ENCODE peak calls at places on chromosomes 12 and 14, in eight cellular contexts. A, D, K, X, F, C, V and N are unnamed samples.

GRCh38 chr12:53677612-53678133 is 1.8 kb upstream of the ATP5MC2 start:
- DNase-seq in A (no peak), D (no peak), K (no peak), X (no peak), F (peak), C (no peak), V (no peak), N (no peak)

GRCh38 chr14:92863281-92863680 is 59.7 kb upstream of the CHGA start:
- DNase-seq in A (no peak), D (no peak), K (no peak), X (no peak), F (peak), C (no peak), V (no peak), N (no peak)

GRCh38 chr12:22658214-22658613 is 33.2 kb downstream of the ETNK1 start:
- DNase-seq in A (peak), D (no peak), K (peak), X (peak), F (peak), C (no peak), V (peak), N (peak)

GRCh38 chr12:4159851-4160250 is 113.7 kb upstream of the CCND2 start:
- DNase-seq in A (no peak), D (no peak), K (no peak), X (no peak), F (no peak), C (no peak), V (no peak), N (no peak)

GRCh38 chr14:59131926-59132763 is 56.3 kb upstream of the DAAM1 start:
- DNase-seq in A (no peak), D (no peak), K (no peak), X (no peak), F (no peak), C (no peak), V (no peak), N (no peak)

GRCh38 chr12:118979763-118980406 is 1.5 kb upstream of the SRRM4 start:
- DNase-seq in A (peak), D (no peak), K (peak), X (peak), F (peak), C (no peak), V (no peak), N (peak)

GRCh38 chr12:122538496-122538895 is 11.4 kb downstream of the KNTC1 start:
- DNase-seq in A (no peak), D (no peak), K (no peak), X (no peak), F (no peak), C (no peak), V (no peak), N (no peak)

GRCh38 chr14:42480235-42480634 is 873.6 kb downstream of the LRFN5 start:
- DNase-seq in A (no peak), D (no peak), K (no peak), X (no peak), F (no peak), C (no peak), V (no peak), N (no peak)

GRCh38 chr14:67636361-67636919 is 16.7 kb downstream of the ARG2 start:
- DNase-seq in A (no peak), D (no peak), K (no peak), X (no peak), F (peak), C (no peak), V (no peak), N (no peak)

GRCh38 chr14:21087294-21088091 is 11.0 kb downstream of the ZNF219 start:
- DNase-seq in A (peak), D (no peak), K (peak), X (no peak), F (peak), C (no peak), V (no peak), N (no peak)

GRCh38 chr12:116278259-116278595 is 734 bp upstream of the MED13L start:
- DNase-seq in A (no peak), D (no peak), K (no peak), X (no peak), F (no peak), C (no peak), V (no peak), N (no peak)

GRCh38 chr12:108360487-108360886 is 21.4 kb upstream of the CMKLR1 start:
- DNase-seq in A (peak), D (no peak), K (peak), X (no peak), F (peak), C (no peak), V (no peak), N (no peak)

GRCh38 chr14:22177870-22178269 is 411.2 kb downstream of the DAD1 start:
- DNase-seq in A (peak), D (no peak), K (peak), X (no peak), F (peak), C (no peak), V (no peak), N (no peak)

GRCh38 chr12:49882248-49882850 is 21.4 kb downstream of the FAIM2 start:
- DNase-seq in A (no peak), D (no peak), K (peak), X (no peak), F (no peak), C (no peak), V (no peak), N (no peak)

GRCh38 chr12:101204598-101205304 is 5.3 kb downstream of the SLC5A8 start:
- DNase-seq in A (no peak), D (no peak), K (no peak), X (no peak), F (no peak), C (no peak), V (no peak), N (no peak)

GRCh38 chr12:94025730-94026129 is 122.6 kb upstream of the PLXNC1 start:
- DNase-seq in A (no peak), D (no peak), K (no peak), X (no peak), F (no peak), C (no peak), V (no peak), N (no peak)

GRCh38 chr12:26690601-26691000 is 142.4 kb downstream of the ITPR2 start:
- DNase-seq in A (no peak), D (no peak), K (no peak), X (no peak), F (peak), C (no peak), V (no peak), N (no peak)
- H3K27ac ChIP-seq in A (peak), D (no peak), K (no peak), X (peak), F (peak), C (no peak), V (no peak), N (no peak)

GRCh38 chr12:1540690-1541089 is 53.7 kb downstream of the FBXL14 start:
- DNase-seq in A (peak), D (no peak), K (peak), X (no peak), F (no peak), C (no peak), V (no peak), N (peak)

GRCh38 chr12:1546931-1547640 is 47.3 kb downstream of the FBXL14 start:
- DNase-seq in A (no peak), D (no peak), K (no peak), X (no peak), F (no peak), C (no peak), V (no peak), N (no peak)

GRCh38 chr12:1542599-1542998 is 51.8 kb downstream of the FBXL14 start:
- DNase-seq in A (no peak), D (no peak), K (no peak), X (no peak), F (no peak), C (no peak), V (no peak), N (no peak)

GRCh38 chr12:1544991-1545700 is 49.2 kb downstream of the FBXL14 start:
- DNase-seq in A (no peak), D (no peak), K (peak), X (no peak), F (peak), C (no peak), V (no peak), N (no peak)
- TF ChIP-seq CTCF in A (peak), D (no peak), K (peak), X (peak), F (peak), C (peak), V (peak), N (no peak)

GRCh38 chr12:42143401-42144173 is 1.1 kb downstream of the GXYLT1 start:
- DNase-seq in A (peak), D (no peak), K (peak), X (no peak), F (peak), C (no peak), V (no peak), N (no peak)

GRCh38 chr12:42144424-42145196 is at the start of gene GXYLT1:
- DNase-seq in A (peak), D (peak), K (peak), X (peak), F (peak), C (peak), V (peak), N (peak)

GRCh38 chr12:42145552-42146215 is 1.0 kb upstream of the GXYLT1 start:
- DNase-seq in A (no peak), D (no peak), K (no peak), X (no peak), F (peak), C (no peak), V (no peak), N (no peak)

GRCh38 chr12:42145197-42145549 is 499 bp upstream of the GXYLT1 start:
- DNase-seq in A (no peak), D (no peak), K (no peak), X (no peak), F (no peak), C (no peak), V (no peak), N (no peak)

DNA sequence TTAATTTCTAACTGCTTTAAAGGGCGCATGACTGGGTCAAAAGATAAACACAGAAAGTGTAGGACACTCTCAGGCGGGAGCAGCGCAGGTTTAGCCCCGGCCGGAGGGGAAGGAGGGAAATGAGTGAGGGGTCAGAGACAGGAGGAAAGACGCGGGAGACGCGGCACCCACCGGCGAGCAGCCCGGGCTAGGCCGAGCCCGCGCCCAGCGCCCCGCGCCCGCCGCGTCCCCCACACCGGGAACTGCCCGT is 575 bp downstream of the GXYLT1 start:
- DNase-seq in A (no peak), D (no peak), K (no peak), X (no peak), F (no peak), C (no peak), V (no peak), N (no peak)
- H3K27ac ChIP-seq in A (peak), D (peak), K (peak), X (peak), F (peak), C (peak), V (no peak), N (peak)

DNA sequence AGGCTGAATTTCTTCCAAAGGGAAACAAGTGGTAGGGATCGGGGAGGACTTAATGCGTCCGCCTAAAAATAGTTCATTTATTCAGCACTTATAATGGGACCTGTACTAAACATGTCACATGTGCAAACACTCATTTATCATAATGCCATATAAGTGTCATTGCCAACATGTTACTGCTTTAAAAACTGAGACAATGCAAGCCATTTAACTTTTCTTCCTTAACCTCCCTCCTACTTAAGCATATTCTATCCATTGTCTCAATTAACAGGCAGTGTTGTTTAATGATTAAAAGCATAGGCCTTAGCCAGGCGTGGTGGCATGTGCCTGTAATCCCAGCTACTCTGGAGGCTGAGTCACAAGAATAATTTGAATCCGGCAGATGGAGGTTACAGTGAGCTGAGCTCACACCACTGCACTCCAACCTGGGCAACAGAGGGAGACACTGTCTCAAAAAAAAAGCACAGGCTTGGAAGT is 13.5 kb upstream of the SCFD1 start:
- DNase-seq in A (peak), D (no peak), K (peak), X (no peak), F (no peak), C (no peak), V (no peak), N (no peak)
- TF ChIP-seq CTCF in A (no peak), D (no peak), K (peak), X (no peak), F (no peak), C (no peak), V (peak), N (no peak)

DNA sequence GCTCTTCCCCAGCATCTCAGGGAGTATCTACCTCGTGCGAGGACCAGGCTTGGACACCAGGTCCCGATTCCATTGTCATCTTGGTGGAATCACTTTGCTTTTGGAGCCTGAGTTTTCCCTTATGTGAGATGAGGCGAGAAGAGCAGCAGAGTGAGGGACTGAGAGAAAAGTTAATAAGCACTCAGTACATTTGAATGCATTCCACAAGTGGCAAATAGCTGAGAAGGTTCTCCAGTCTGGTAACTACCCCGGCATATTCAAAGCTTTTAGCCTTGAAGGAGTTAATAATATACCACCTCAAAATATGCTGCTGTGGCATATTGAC is 465 bp upstream of the GALC start:
- DNase-seq in A (no peak), D (no peak), K (no peak), X (no peak), F (no peak), C (no peak), V (no peak), N (no peak)
- H3K27ac ChIP-seq in A (peak), D (peak), K (peak), X (peak), F (peak), C (peak), V (peak), N (no peak)

GRCh38 chr14:72404998-72405397 is 472.8 kb downstream of the RGS6 start:
- DNase-seq in A (no peak), D (no peak), K (no peak), X (no peak), F (no peak), C (no peak), V (no peak), N (no peak)
- TF ChIP-seq CTCF in A (no peak), D (no peak), K (no peak), X (no peak), F (no peak), C (no peak), V (no peak), N (no peak)

GRCh38 chr14:100471451-100472093 is 115.6 kb downstream of the BEGAIN start:
- DNase-seq in A (peak), D (no peak), K (peak), X (no peak), F (no peak), C (no peak), V (no peak), N (no peak)
- H3K27ac ChIP-seq in A (no peak), D (no peak), K (no peak), X (no peak), F (no peak), C (no peak), V (no peak), N (no peak)

DNA sequence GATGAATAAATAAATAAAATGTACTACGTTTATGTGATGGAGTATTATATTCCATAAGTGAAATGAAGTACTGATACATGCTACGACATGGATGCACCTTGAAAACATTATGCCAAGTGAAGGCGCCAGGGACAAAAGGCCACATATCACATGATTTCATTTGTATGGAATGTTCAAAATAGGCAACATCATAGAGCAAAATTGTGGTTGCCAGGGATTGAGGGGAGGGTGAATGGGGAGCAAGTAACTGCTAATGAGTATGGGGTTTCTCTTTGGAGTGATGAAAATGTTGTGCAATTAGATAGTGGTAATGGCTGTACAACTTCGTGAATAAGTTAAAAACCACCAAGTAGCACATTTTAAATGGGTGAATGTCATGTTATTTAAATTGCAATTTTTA is 132.8 kb downstream of the SLC38A4 start:
- DNase-seq in A (no peak), D (no peak), K (no peak), X (no peak), F (no peak), C (no peak), V (no peak), N (no peak)
- TF ChIP-seq CTCF in A (no peak), D (no peak), K (no peak), X (no peak), F (no peak), C (no peak), V (no peak), N (no peak)

GRCh38 chr12:27186240-27186839 is 57.7 kb upstream of the STK38L start:
- DNase-seq in A (peak), D (no peak), K (peak), X (no peak), F (no peak), C (no peak), V (no peak), N (no peak)
- H3K27ac ChIP-seq in A (peak), D (peak), K (no peak), X (no peak), F (peak), C (no peak), V (no peak), N (no peak)